ENCODE peak calls at places on chromosomes 13 and 19, in seven cellular contexts. One of them, this sample, is unnamed.

GRCh38 chr19:8367327-8368001 is 3.5 kb downstream of the ANGPTL4 start:
- DNase-seq in HFFc6: peak; percentile 93
- DNase-seq in lower leg skin: peak; percentile 75
- DNase-seq in omental fat pad: peak; percentile 93
- DNase-seq in heart left ventricle: peak; percentile 88
- DNase-seq in fibroblast of mammary gland: peak; percentile 96
- DNase-seq in left lung: peak; percentile 84
- DNase-seq in this sample: peak; percentile 87

GRCh38 chr19:16197188-16197621 is 506 bp upstream of the AP1M1 start:
- DNase-seq in HFFc6: peak; percentile 96
- DNase-seq in lower leg skin: no peak
- DNase-seq in omental fat pad: no peak
- DNase-seq in heart left ventricle: no peak
- DNase-seq in fibroblast of mammary gland: peak; percentile 99
- DNase-seq in left lung: no peak
- DNase-seq in this sample: no peak

GRCh38 chr13:101572456-101572855 is 120.0 kb downstream of the ITGBL1 start:
- DNase-seq in HFFc6: peak; percentile 20
- DNase-seq in lower leg skin: no peak
- DNase-seq in omental fat pad: no peak
- DNase-seq in heart left ventricle: no peak
- DNase-seq in fibroblast of mammary gland: peak; percentile 19
- DNase-seq in left lung: no peak
- DNase-seq in this sample: no peak

GRCh38 chr13:64074989-64075474 is 2659.4 kb upstream of the PCDH20 start:
- DNase-seq in HFFc6: no peak
- DNase-seq in lower leg skin: no peak
- DNase-seq in omental fat pad: no peak
- DNase-seq in heart left ventricle: no peak
- DNase-seq in fibroblast of mammary gland: no peak
- DNase-seq in left lung: no peak
- DNase-seq in this sample: no peak

GRCh38 chr19:35142531-35143230 is 374 bp upstream of the FXYD7 start:
- DNase-seq in HFFc6: no peak
- DNase-seq in lower leg skin: no peak
- DNase-seq in omental fat pad: no peak
- DNase-seq in heart left ventricle: peak; percentile 55
- DNase-seq in fibroblast of mammary gland: no peak
- DNase-seq in left lung: no peak
- DNase-seq in this sample: peak; percentile 67

GRCh38 chr19:10006335-10006708 is 4.0 kb downstream of the COL5A3 start:
- DNase-seq in HFFc6: no peak
- DNase-seq in lower leg skin: no peak
- DNase-seq in omental fat pad: no peak
- DNase-seq in heart left ventricle: peak; percentile 72
- DNase-seq in fibroblast of mammary gland: peak; percentile 87
- DNase-seq in left lung: peak; percentile 58
- DNase-seq in this sample: peak; percentile 36

GRCh38 chr13:26459276-26460131 is 98.0 kb upstream of the WASF3 start:
- DNase-seq in HFFc6: peak; percentile 29
- DNase-seq in lower leg skin: no peak
- DNase-seq in omental fat pad: no peak
- DNase-seq in heart left ventricle: peak; percentile 66
- DNase-seq in fibroblast of mammary gland: peak; percentile 54
- DNase-seq in left lung: no peak
- DNase-seq in this sample: no peak

GRCh38 chr13:31049083-31049482 is 112.6 kb downstream of the HSPH1 start:
- DNase-seq in HFFc6: no peak
- DNase-seq in lower leg skin: no peak
- DNase-seq in omental fat pad: no peak
- DNase-seq in heart left ventricle: no peak
- DNase-seq in fibroblast of mammary gland: no peak
- DNase-seq in left lung: no peak
- DNase-seq in this sample: no peak

DNA sequence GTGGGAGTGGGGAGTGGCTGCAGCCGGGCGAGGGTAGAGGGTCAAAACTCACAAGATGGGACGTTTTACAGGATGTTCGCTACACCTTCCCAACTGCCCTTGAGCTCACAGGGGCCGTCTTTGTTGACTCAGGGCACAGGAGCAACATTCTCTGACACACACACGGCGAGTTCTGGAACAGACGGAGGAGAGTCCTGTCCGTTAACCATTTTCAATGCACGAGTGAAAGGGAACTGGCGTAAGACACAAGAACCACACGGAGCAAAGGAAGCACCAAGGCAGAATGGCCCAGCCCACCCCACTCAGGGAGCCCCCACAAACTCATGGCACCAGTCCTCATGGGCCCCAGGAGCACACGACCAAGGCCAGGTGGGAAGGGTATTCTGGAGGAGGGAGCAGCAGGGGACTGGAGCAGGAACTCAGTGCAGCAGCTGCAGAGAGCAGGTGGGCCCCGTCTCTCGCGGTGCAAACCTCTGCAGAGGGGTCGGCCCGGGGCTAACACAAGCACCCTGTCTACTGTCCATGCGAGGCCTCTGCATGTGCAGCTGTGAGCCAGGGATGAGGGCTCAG is 37.9 kb upstream of the ISYNA1 start:
- DNase-seq in HFFc6: no peak
- DNase-seq in lower leg skin: no peak
- DNase-seq in omental fat pad: no peak
- DNase-seq in heart left ventricle: no peak
- DNase-seq in fibroblast of mammary gland: no peak
- DNase-seq in left lung: no peak
- DNase-seq in this sample: no peak
- TF ChIP-seq CTCF in HFFc6: no peak
- TF ChIP-seq CTCF in lower leg skin: no peak
- TF ChIP-seq CTCF in omental fat pad: no peak
- TF ChIP-seq CTCF in heart left ventricle: no peak
- TF ChIP-seq CTCF in fibroblast of mammary gland: no peak
- TF ChIP-seq CTCF in left lung: no peak
- TF ChIP-seq CTCF in this sample: no peak

GRCh38 chr13:110646442-110647364 is 31.4 kb downstream of the NAXD start:
- DNase-seq in HFFc6: no peak
- DNase-seq in lower leg skin: no peak
- DNase-seq in omental fat pad: no peak
- DNase-seq in heart left ventricle: no peak
- DNase-seq in fibroblast of mammary gland: no peak
- DNase-seq in left lung: no peak
- DNase-seq in this sample: no peak

GRCh38 chr13:110643324-110643723 is 28.0 kb downstream of the NAXD start:
- DNase-seq in HFFc6: no peak
- DNase-seq in lower leg skin: no peak
- DNase-seq in omental fat pad: no peak
- DNase-seq in heart left ventricle: no peak
- DNase-seq in fibroblast of mammary gland: no peak
- DNase-seq in left lung: no peak
- DNase-seq in this sample: no peak

GRCh38 chr13:110645750-110646149 is 30.4 kb downstream of the NAXD start:
- DNase-seq in HFFc6: no peak
- DNase-seq in lower leg skin: no peak
- DNase-seq in omental fat pad: no peak
- DNase-seq in heart left ventricle: no peak
- DNase-seq in fibroblast of mammary gland: no peak
- DNase-seq in left lung: no peak
- DNase-seq in this sample: no peak

GRCh38 chr13:110643768-110644421 is 28.6 kb downstream of the NAXD start:
- DNase-seq in HFFc6: no peak
- DNase-seq in lower leg skin: no peak
- DNase-seq in omental fat pad: no peak
- DNase-seq in heart left ventricle: no peak
- DNase-seq in fibroblast of mammary gland: no peak
- DNase-seq in left lung: no peak
- DNase-seq in this sample: no peak

GRCh38 chr13:110644892-110645521 is 29.7 kb downstream of the NAXD start:
- DNase-seq in HFFc6: peak; percentile 71
- DNase-seq in lower leg skin: no peak
- DNase-seq in omental fat pad: no peak
- DNase-seq in heart left ventricle: peak; percentile 70
- DNase-seq in fibroblast of mammary gland: peak; percentile 59
- DNase-seq in left lung: peak; percentile 70
- DNase-seq in this sample: peak; percentile 66
- TF ChIP-seq CTCF in HFFc6: peak; percentile 56
- TF ChIP-seq CTCF in lower leg skin: no peak
- TF ChIP-seq CTCF in omental fat pad: no peak
- TF ChIP-seq CTCF in heart left ventricle: no peak
- TF ChIP-seq CTCF in fibroblast of mammary gland: peak; percentile 3
- TF ChIP-seq CTCF in left lung: peak; percentile 10
- TF ChIP-seq CTCF in this sample: peak; percentile 34

GRCh38 chr13:97631158-97631557 is 197.2 kb downstream of the RAP2A start:
- DNase-seq in HFFc6: no peak
- DNase-seq in lower leg skin: no peak
- DNase-seq in omental fat pad: no peak
- DNase-seq in heart left ventricle: no peak
- DNase-seq in fibroblast of mammary gland: no peak
- DNase-seq in left lung: no peak
- DNase-seq in this sample: no peak
- TF ChIP-seq CTCF in HFFc6: peak; percentile 6
- TF ChIP-seq CTCF in lower leg skin: no peak
- TF ChIP-seq CTCF in omental fat pad: no peak
- TF ChIP-seq CTCF in heart left ventricle: no peak
- TF ChIP-seq CTCF in fibroblast of mammary gland: peak; percentile 7
- TF ChIP-seq CTCF in left lung: no peak
- TF ChIP-seq CTCF in this sample: no peak

GRCh38 chr19:41882568-41883462 is at the start of gene ARHGEF1:
- DNase-seq in HFFc6: no peak
- DNase-seq in lower leg skin: no peak
- DNase-seq in omental fat pad: no peak
- DNase-seq in heart left ventricle: peak; percentile 84
- DNase-seq in fibroblast of mammary gland: no peak
- DNase-seq in left lung: peak; percentile 76
- DNase-seq in this sample: peak; percentile 75

GRCh38 chr19:41880329-41880708 is 2.7 kb upstream of the ARHGEF1 start:
- DNase-seq in HFFc6: no peak
- DNase-seq in lower leg skin: no peak
- DNase-seq in omental fat pad: no peak
- DNase-seq in heart left ventricle: no peak
- DNase-seq in fibroblast of mammary gland: no peak
- DNase-seq in left lung: no peak
- DNase-seq in this sample: no peak

GRCh38 chr19:41883821-41884733 is 1.1 kb downstream of the ARHGEF1 start:
- DNase-seq in HFFc6: peak; percentile 97
- DNase-seq in lower leg skin: peak; percentile 91
- DNase-seq in omental fat pad: peak; percentile 75
- DNase-seq in heart left ventricle: peak; percentile 96
- DNase-seq in fibroblast of mammary gland: peak; percentile 94
- DNase-seq in left lung: peak; percentile 96
- DNase-seq in this sample: peak; percentile 97

GRCh38 chr19:41886761-41887710 is 4.1 kb downstream of the ARHGEF1 start:
- DNase-seq in HFFc6: no peak
- DNase-seq in lower leg skin: no peak
- DNase-seq in omental fat pad: no peak
- DNase-seq in heart left ventricle: no peak
- DNase-seq in fibroblast of mammary gland: no peak
- DNase-seq in left lung: no peak
- DNase-seq in this sample: peak; percentile 51

DNA sequence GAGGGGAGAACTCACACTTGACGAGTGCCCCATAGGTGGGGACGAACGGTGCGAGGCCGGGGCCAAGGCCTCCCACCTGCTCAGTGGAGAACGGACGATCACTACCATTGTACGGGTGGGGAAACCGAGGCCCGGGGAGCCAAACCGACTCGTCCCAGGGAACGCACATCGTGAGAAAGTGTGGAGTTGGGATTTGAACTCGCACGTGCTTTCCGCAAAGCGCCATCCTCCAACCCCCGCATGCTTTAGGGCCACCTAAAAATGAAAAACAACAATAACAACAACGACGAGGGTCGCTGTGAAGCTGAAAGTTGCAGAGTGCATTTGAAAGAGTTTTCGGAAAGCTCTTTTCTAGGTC is 458 bp downstream of the ARHGEF1 start:
- DNase-seq in HFFc6: no peak
- DNase-seq in lower leg skin: no peak
- DNase-seq in omental fat pad: no peak
- DNase-seq in heart left ventricle: no peak
- DNase-seq in fibroblast of mammary gland: no peak
- DNase-seq in left lung: no peak
- DNase-seq in this sample: no peak
- TF ChIP-seq CTCF in HFFc6: no peak
- TF ChIP-seq CTCF in lower leg skin: no peak
- TF ChIP-seq CTCF in omental fat pad: no peak
- TF ChIP-seq CTCF in heart left ventricle: no peak
- TF ChIP-seq CTCF in fibroblast of mammary gland: no peak
- TF ChIP-seq CTCF in left lung: no peak
- TF ChIP-seq CTCF in this sample: no peak

DNA sequence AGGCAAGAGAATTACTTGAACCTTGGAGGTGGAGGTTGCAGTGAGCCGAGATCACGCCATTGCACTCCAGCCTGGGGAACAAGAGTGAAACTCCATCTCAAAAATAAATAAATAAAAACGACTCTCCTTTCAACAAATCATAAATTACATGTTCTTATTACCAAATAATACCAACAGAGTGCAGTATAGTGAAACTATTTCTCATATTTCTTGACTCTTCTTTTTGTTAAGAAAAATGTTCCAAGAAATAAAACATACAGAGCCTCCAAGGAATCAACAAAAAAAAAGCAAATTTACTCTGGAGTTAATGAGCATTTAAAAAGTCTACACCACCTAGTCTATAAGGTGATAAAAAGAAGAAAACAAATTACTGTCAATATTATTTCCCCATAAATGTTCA is 188.8 kb downstream of the KLF12 start:
- DNase-seq in HFFc6: no peak
- DNase-seq in lower leg skin: no peak
- DNase-seq in omental fat pad: no peak
- DNase-seq in heart left ventricle: no peak
- DNase-seq in fibroblast of mammary gland: peak; percentile 25
- DNase-seq in left lung: no peak
- DNase-seq in this sample: no peak
- TF ChIP-seq CTCF in HFFc6: peak; percentile 40
- TF ChIP-seq CTCF in lower leg skin: no peak
- TF ChIP-seq CTCF in omental fat pad: no peak
- TF ChIP-seq CTCF in heart left ventricle: no peak
- TF ChIP-seq CTCF in fibroblast of mammary gland: no peak
- TF ChIP-seq CTCF in left lung: no peak
- TF ChIP-seq CTCF in this sample: no peak

DNA sequence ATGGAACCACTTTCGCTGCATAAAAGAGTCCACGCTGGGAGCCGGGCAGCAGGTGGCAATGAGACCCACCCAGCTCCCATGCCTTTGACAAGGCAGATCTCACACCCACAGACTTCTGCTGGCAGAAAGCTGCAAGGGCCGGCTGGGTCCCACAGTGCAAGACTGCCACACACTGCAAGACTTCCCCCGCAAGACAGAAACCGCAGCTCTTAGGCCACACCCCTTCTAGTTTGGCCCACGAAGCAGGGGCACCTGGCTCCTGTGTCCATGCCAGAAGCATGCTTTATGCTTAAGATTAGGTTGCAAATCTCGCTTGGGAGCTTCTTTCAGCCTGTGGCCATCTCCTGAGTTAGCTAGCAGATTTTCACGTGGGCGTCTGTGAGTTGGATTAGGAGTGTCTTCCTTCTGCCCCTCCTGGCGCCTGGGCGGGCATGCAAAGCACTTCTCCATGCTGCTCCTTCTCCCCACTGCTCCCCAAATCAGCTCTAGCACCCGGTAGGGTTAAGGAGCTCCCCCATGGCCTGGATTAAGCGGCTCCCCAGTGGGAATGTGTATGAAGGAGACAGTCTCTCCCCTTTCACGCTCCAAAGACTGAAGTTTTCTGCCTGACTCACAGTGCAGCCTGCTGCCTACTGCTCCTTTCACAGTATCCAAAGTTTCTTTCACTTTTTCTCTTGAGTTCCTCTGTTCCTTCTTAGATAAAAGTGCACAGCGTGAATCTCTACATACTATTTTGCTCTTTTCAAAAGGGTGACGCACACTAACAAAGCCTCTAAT is 17.7 kb downstream of the GPC6 start:
- DNase-seq in HFFc6: peak; percentile 57
- DNase-seq in lower leg skin: no peak
- DNase-seq in omental fat pad: no peak
- DNase-seq in heart left ventricle: no peak
- DNase-seq in fibroblast of mammary gland: peak; percentile 65
- DNase-seq in left lung: no peak
- DNase-seq in this sample: no peak
- TF ChIP-seq CTCF in HFFc6: no peak
- TF ChIP-seq CTCF in lower leg skin: no peak
- TF ChIP-seq CTCF in omental fat pad: no peak
- TF ChIP-seq CTCF in heart left ventricle: no peak
- TF ChIP-seq CTCF in fibroblast of mammary gland: no peak
- TF ChIP-seq CTCF in left lung: no peak
- TF ChIP-seq CTCF in this sample: no peak